ENCODE peak calls at places on chromosomes 16 and 17, in six cellular contexts. U is NB4, N is thoracic aorta, I is HL-60, A is psoas muscle, B is cardiac muscle cell. T is an unnamed sample.

GRCh38 chr16:49755291-49755611 is 100.7 kb downstream of the ZNF423 start:
- DNase-seq in A (no peak), U (peak), N (no peak), I (no peak), B (peak), T (no peak)

GRCh38 chr17:9880582-9880999 is 24.5 kb downstream of the RCVRN start:
- DNase-seq in N (no peak), U (peak), B (no peak), I (no peak), A (no peak), T (peak)

GRCh38 chr16:12323007-12323699 is 346.6 kb downstream of the SNX29 start:
- DNase-seq in I (no peak), B (no peak), N (no peak), A (no peak), U (peak), T (no peak)

GRCh38 chr16:26005336-26005735 is 313.6 kb downstream of the HS3ST4 start:
- DNase-seq in N (no peak), A (no peak), B (no peak), U (no peak), I (no peak), T (no peak)

GRCh38 chr17:80760501-80760900 is 215.9 kb downstream of the RPTOR start:
- DNase-seq in A (no peak), I (peak), U (peak), B (no peak), N (no peak), T (peak)

GRCh38 chr17:54901230-54901847 is 687 bp downstream of the TOM1L1 start:
- DNase-seq in N (no peak), I (no peak), A (no peak), U (no peak), B (no peak), T (no peak)

GRCh38 chr17:60640503-60640902 is 37.1 kb upstream of the BCAS3 start:
- DNase-seq in I (no peak), A (no peak), N (no peak), U (peak), B (no peak), T (no peak)

GRCh38 chr16:57574086-57574485 is 31.6 kb downstream of the ADGRG5 start:
- DNase-seq in A (no peak), I (no peak), B (no peak), U (no peak), N (no peak), T (no peak)

GRCh38 chr17:8946476-8946875 is 19.0 kb downstream of the PIK3R5 start:
- DNase-seq in B (no peak), N (no peak), U (no peak), I (no peak), A (no peak), T (no peak)

GRCh38 chr16:11078812-11079459 is 134.6 kb downstream of the CLEC16A start:
- DNase-seq in A (no peak), I (no peak), U (no peak), B (no peak), N (no peak), T (no peak)

GRCh38 chr17:48624544-48625501 is 1.3 kb downstream of the HOXB9 start:
- DNase-seq in A (no peak), I (no peak), N (no peak), U (peak), B (peak), T (no peak)

GRCh38 chr16:14301150-14302030 is 230.3 kb downstream of the MRTFB start:
- DNase-seq in A (peak), N (no peak), U (peak), B (peak), I (no peak), T (no peak)

GRCh38 chr16:27321013-27321960 is 7.5 kb downstream of the IL4R start:
- DNase-seq in B (no peak), N (no peak), I (no peak), A (no peak), U (no peak), T (no peak)

GRCh38 chr16:72024862-72025382 is 16.4 kb downstream of the DHODH start:
- DNase-seq in A (no peak), N (no peak), U (no peak), B (no peak), I (no peak), T (no peak)

GRCh38 chr16:685967-686366 is 1.8 kb upstream of the JMJD8 start:
- DNase-seq in A (peak), U (peak), B (peak), N (no peak), I (peak), T (no peak)

GRCh38 chr17:17445925-17446665 is 30.7 kb upstream of the MED9 start:
- DNase-seq in U (no peak), B (no peak), I (no peak), A (no peak), N (no peak), T (no peak)

GRCh38 chr17:53627511-53627910 is 195.2 kb upstream of the KIF2B start:
- DNase-seq in B (no peak), U (no peak), I (no peak), N (no peak), A (no peak), T (no peak)

GRCh38 chr16:14618566-14618965 is 11.5 kb downstream of the PARN start:
- DNase-seq in I (no peak), A (no peak), U (no peak), B (no peak), N (no peak), T (no peak)

GRCh38 chr17:7479389-7480192 is at the start of gene ZBTB4:
- DNase-seq in U (peak), N (no peak), A (peak), I (no peak), B (peak), T (no peak)

GRCh38 chr16:82639666-82640336 is 13.0 kb downstream of the CDH13 start:
- DNase-seq in U (peak), I (peak), N (no peak), B (peak), A (peak), T (no peak)

GRCh38 chr17:385195-385835 is 32.7 kb upstream of the RPH3AL start:
- DNase-seq in U (no peak), B (peak), I (no peak), A (peak), N (no peak), T (no peak)

GRCh38 chr17:296382-296781 is 56.2 kb downstream of the RPH3AL start:
- DNase-seq in I (no peak), A (no peak), U (no peak), N (no peak), B (no peak), T (no peak)

GRCh38 chr16:22313141-22313781 is 16.1 kb downstream of the POLR3E start:
- DNase-seq in A (no peak), U (no peak), N (no peak), I (no peak), B (no peak), T (no peak)

GRCh38 chr17:77555741-77556291 is 402.7 kb upstream of the TNRC6C start:
- DNase-seq in B (no peak), A (peak), I (no peak), U (no peak), N (no peak), T (no peak)

GRCh38 chr16:4511441-4512082 is 27.0 kb downstream of the CDIP1 start:
- DNase-seq in A (no peak), U (peak), B (peak), N (no peak), I (peak), T (no peak)

GRCh38 chr17:27158390-27158789 is 135.5 kb upstream of the WSB1 start:
- DNase-seq in U (no peak), A (no peak), N (no peak), B (no peak), I (no peak), T (no peak)

GRCh38 chr16:13244770-13245169 is 343.4 kb downstream of the SHISA9 start:
- DNase-seq in A (no peak), U (no peak), N (no peak), I (no peak), B (no peak), T (no peak)

GRCh38 chr17:54968954-54969400 is 412 bp downstream of the STXBP4 start:
- DNase-seq in U (peak), N (no peak), I (peak), B (peak), A (no peak), T (no peak)

GRCh38 chr17:49815761-49816281 is 27.3 kb downstream of the KAT7 start:
- DNase-seq in A (no peak), B (no peak), N (no peak), U (no peak), I (no peak), T (no peak)

GRCh38 chr17:2475056-2475455 is 36.6 kb downstream of the METTL16 start:
- DNase-seq in U (no peak), A (no peak), I (no peak), B (no peak), N (no peak), T (no peak)

GRCh38 chr16:83661656-83662055 is 146.1 kb upstream of the HSBP1 start:
- DNase-seq in A (no peak), B (no peak), I (no peak), N (no peak), U (no peak), T (no peak)

DNA sequence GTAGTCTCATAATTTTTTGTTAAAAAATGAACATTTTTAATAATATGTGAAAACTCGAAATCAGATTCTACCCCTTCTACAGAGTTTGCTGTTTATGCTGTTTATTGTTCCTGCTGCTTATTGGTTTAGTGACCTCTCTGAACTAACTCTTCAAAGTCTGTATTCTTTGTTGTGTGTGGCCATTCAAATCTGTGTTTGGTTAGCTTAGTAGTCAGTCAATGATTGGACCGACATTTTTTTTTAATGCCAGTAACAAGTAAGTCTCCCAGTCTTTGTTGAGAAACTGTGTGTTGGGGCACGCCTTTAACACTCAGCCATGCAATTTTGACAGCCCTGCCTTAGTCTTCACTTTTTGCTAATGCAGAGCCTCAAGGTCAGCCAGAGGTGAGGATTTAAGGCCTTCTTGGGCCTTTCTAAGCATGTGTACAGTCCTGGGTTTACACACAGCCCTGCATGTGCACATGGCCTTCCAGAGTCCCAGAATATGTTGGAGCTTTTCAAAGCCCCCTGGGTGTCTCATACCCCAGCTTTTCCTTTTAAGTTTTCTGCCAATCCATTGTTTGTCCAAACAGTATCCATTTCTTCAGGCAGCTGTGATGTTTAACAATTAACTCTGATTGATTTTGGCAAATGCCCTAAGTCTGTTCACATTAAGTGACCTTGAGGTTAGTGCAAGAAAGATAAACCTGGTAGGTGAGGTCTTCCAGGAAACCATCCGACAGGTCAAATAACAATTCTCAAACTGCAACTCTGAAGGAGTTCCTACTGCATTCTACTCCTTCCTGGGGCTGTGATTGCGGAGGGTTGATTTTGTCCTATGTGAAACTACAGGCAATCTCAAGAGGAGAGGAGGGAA is 389.3 kb downstream of the PMP22 start:
- DNase-seq in A (no peak), B (no peak), I (no peak), U (no peak), N (no peak), T (no peak)
- TF ChIP-seq CTCF in A (no peak), B (no peak), I (no peak), U (no peak), N (no peak), T (no peak)

DNA sequence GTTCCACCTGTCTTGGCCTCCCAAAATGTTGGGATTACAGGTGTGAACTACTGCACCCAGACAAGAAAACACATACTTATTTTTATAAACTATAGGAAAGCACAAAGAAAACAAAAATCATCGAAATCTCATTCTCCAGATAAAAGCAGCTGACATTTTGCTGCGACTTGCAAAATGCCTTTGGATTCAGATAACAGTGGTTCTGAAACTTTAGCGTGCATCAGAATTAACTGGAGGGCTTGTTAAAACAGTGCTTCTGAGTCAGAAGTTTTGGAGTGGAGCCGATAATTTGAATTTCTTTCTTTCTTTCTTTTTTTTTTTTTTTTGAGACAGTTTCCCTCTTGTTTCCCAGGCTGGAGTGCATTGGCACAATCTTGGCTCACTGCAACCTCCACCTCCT is 17.7 kb upstream of the GJD3 start:
- DNase-seq in I (no peak), B (no peak), A (no peak), N (no peak), U (no peak), T (no peak)
- TF ChIP-seq CTCF in I (no peak), B (no peak), A (no peak), N (no peak), U (no peak), T (no peak)

GRCh38 chr17:29827179-29827578 is 102.8 kb downstream of the SSH2 start:
- DNase-seq in U (no peak), B (no peak), I (no peak), A (no peak), N (no peak), T (no peak)
- TF ChIP-seq CTCF in U (no peak), B (no peak), I (no peak), A (no peak), N (no peak), T (no peak)

DNA sequence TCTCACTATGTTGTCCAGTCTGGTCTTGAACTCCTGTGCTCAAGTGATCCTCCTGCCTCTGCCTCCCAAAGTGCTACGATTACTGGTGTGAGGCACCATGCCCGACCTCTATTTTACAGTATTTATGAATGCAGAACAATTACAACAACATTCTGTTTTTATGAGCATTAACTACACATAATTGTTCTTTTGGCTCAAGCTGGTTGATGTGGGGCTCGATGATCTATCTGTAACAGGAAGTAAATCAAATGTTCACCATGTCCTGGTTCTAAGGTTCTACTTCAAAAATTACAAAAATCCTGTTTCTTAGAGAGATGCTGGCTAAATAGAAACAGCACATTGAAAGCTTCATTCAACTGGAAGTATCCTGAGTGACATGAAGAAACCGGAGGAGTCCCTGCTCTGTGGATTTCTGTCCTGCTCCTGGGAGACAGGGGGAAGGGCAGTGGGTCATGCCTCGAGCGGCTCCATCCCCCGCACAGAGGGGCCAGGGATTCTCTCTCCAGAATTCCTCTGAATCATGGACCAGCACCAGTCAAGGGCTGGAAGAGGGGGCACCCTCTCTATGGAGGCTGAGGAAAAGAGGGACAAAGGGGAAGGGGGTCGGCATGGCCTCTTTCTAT is 31.5 kb downstream of the FA2H start:
- DNase-seq in N (no peak), U (no peak), A (no peak), I (no peak), B (no peak), T (no peak)
- TF ChIP-seq CTCF in N (no peak), U (no peak), A (no peak), I (no peak), B (no peak), T (no peak)

GRCh38 chr16:79997257-79997656 is 396.7 kb upstream of the MAF start:
- DNase-seq in A (no peak), B (peak), I (no peak), U (peak), N (no peak), T (no peak)
- TF ChIP-seq CTCF in A (peak), B (peak), I (no peak), U (peak), N (no peak), T (no peak)

DNA sequence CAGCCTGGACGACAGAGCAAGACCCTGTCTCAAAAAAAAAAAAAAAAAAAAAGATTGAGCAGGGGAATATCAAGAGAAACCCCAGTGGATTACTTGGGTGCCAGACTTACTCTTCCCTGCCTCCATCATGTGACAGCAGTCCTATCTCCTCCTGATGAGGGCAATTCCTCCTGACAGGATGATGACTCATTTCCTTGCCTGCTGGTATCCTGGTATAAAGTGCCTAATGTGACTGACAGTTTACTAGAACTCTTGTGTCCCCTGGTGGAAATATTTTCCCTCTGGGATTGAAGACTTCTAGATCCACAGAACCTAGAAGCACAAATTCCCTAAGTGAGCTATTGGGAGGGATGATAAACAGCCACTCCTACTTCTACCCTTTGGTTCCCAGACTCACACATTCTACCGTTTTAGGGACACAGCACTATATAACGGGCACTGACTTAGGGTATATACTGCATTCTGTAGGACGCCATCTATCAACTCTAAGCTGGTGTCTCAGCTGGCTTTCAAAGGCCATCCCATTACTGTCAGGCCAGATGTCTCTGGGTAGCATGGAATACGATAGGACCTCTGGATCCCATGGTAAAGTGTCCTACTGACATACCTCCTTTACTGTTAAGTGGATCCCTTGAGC is 114.6 kb upstream of the MED13 start:
- DNase-seq in U (peak), N (no peak), I (no peak), B (no peak), A (no peak), T (no peak)
- TF ChIP-seq CTCF in U (no peak), N (no peak), I (no peak), B (no peak), A (no peak), T (no peak)

GRCh38 chr16:78224342-78224741 is 124.9 kb downstream of the WWOX start:
- DNase-seq in I (no peak), U (no peak), A (no peak), B (no peak), N (no peak), T (no peak)

GRCh38 chr16:78228704-78229103 is 129.2 kb downstream of the WWOX start:
- DNase-seq in U (no peak), N (no peak), I (no peak), B (no peak), A (no peak), T (no peak)

GRCh38 chr16:78230832-78231231 is 131.4 kb downstream of the WWOX start:
- DNase-seq in I (no peak), A (no peak), U (no peak), B (no peak), N (no peak), T (no peak)

GRCh38 chr16:78227855-78228254 is 128.4 kb downstream of the WWOX start:
- DNase-seq in N (no peak), B (peak), I (no peak), U (peak), A (no peak), T (no peak)
- TF ChIP-seq CTCF in N (no peak), B (no peak), I (no peak), U (peak), A (peak), T (no peak)